ENCODE peak calls at places on chromosome 21, in eight cellular contexts. One of them, this sample, is unnamed.
A peak's percentile ranks its signal among the peaks of the same experiment; 100 is the strongest.

GRCh38 chr21:31514598-31514997 is 144.9 kb upstream of the SOD1 start:
- DNase-seq in PC-3: no peak
- DNase-seq in endodermal cell: peak; percentile 78
- DNase-seq in fibroblast of lung: no peak
- DNase-seq in keratinocyte: no peak
- DNase-seq in colonic mucosa: no peak
- DNase-seq in mesendoderm: peak; percentile 50
- DNase-seq in neuronal stem cell: peak; percentile 31
- DNase-seq in this sample: no peak

GRCh38 chr21:35528109-35529042 is 479.3 kb upstream of the RUNX1 start:
- DNase-seq in colonic mucosa: peak; percentile 19
- DNase-seq in neuronal stem cell: no peak
- DNase-seq in PC-3: no peak
- DNase-seq in endodermal cell: no peak
- DNase-seq in keratinocyte: no peak
- DNase-seq in fibroblast of lung: peak; percentile 20
- DNase-seq in mesendoderm: no peak
- DNase-seq in this sample: peak; percentile 17

GRCh38 chr21:35603471-35603870 is 456.9 kb downstream of the SETD4 start:
- DNase-seq in PC-3: no peak
- DNase-seq in neuronal stem cell: no peak
- DNase-seq in keratinocyte: no peak
- DNase-seq in colonic mucosa: no peak
- DNase-seq in mesendoderm: peak; percentile 35
- DNase-seq in endodermal cell: peak; percentile 70
- DNase-seq in fibroblast of lung: no peak
- DNase-seq in this sample: no peak

GRCh38 chr21:31205412-31205811 is 138.6 kb downstream of the TIAM1 start:
- DNase-seq in keratinocyte: no peak
- DNase-seq in mesendoderm: no peak
- DNase-seq in fibroblast of lung: no peak
- DNase-seq in neuronal stem cell: no peak
- DNase-seq in PC-3: no peak
- DNase-seq in colonic mucosa: no peak
- DNase-seq in endodermal cell: no peak
- DNase-seq in this sample: peak; percentile 29

GRCh38 chr21:43667191-43667904 is 8.0 kb downstream of the RRP1B start:
- DNase-seq in keratinocyte: no peak
- DNase-seq in endodermal cell: no peak
- DNase-seq in colonic mucosa: no peak
- DNase-seq in PC-3: peak; percentile 45
- DNase-seq in fibroblast of lung: peak; percentile 72
- DNase-seq in mesendoderm: no peak
- DNase-seq in neuronal stem cell: no peak
- DNase-seq in this sample: no peak

GRCh38 chr21:28821276-28822063 is 171.2 kb downstream of the LTN1 start:
- DNase-seq in mesendoderm: no peak
- DNase-seq in colonic mucosa: no peak
- DNase-seq in neuronal stem cell: no peak
- DNase-seq in fibroblast of lung: peak; percentile 63
- DNase-seq in PC-3: peak; percentile 36
- DNase-seq in endodermal cell: no peak
- DNase-seq in keratinocyte: no peak
- DNase-seq in this sample: no peak

GRCh38 chr21:39867198-39867650 is at the start of gene PCP4:
- DNase-seq in colonic mucosa: peak; percentile 61
- DNase-seq in endodermal cell: peak; percentile 96
- DNase-seq in fibroblast of lung: peak; percentile 9
- DNase-seq in PC-3: peak; percentile 74
- DNase-seq in neuronal stem cell: peak; percentile 82
- DNase-seq in keratinocyte: no peak
- DNase-seq in mesendoderm: peak; percentile 92
- DNase-seq in this sample: peak; percentile 70

GRCh38 chr21:39885119-39885848 is 18.0 kb downstream of the PCP4 start:
- DNase-seq in PC-3: no peak
- DNase-seq in endodermal cell: no peak
- DNase-seq in mesendoderm: no peak
- DNase-seq in colonic mucosa: no peak
- DNase-seq in fibroblast of lung: no peak
- DNase-seq in neuronal stem cell: no peak
- DNase-seq in keratinocyte: no peak
- DNase-seq in this sample: peak; percentile 27

GRCh38 chr21:30793581-30794314 is 19.3 kb downstream of the KRTAP8-1 start:
- DNase-seq in colonic mucosa: no peak
- DNase-seq in keratinocyte: no peak
- DNase-seq in mesendoderm: no peak
- DNase-seq in neuronal stem cell: no peak
- DNase-seq in endodermal cell: no peak
- DNase-seq in fibroblast of lung: no peak
- DNase-seq in PC-3: no peak
- DNase-seq in this sample: no peak

DNA sequence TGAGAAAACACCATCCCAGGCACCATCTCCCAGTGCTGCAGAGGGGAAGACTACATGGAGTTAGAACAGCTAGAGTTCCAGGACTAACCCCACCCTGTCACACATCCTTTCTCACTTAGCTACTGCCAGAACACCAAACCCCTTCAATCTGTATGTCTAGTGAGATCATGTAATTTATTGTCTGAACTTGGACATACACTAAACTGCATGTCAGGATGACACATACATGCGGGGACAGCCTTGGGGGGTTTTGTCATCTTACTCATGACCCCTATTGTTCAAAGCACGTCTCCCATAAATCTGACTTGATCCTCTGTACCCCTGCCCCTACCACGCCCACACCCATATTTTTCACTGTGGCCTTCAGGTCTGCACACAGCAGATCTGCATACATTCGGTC is 71.3 kb downstream of the GABPA start:
- DNase-seq in fibroblast of lung: no peak
- DNase-seq in PC-3: peak; percentile 61
- DNase-seq in colonic mucosa: no peak
- DNase-seq in keratinocyte: peak; percentile 49
- DNase-seq in neuronal stem cell: no peak
- DNase-seq in endodermal cell: no peak
- DNase-seq in mesendoderm: no peak
- DNase-seq in this sample: no peak
- H3K4me3 ChIP-seq in fibroblast of lung: no peak overlapping the region
- H3K4me3 ChIP-seq in PC-3: no peak overlapping the region
- H3K4me3 ChIP-seq in colonic mucosa: no peak overlapping the region
- H3K4me3 ChIP-seq in keratinocyte: no peak overlapping the region
- H3K4me3 ChIP-seq in neuronal stem cell: no peak overlapping the region
- H3K4me3 ChIP-seq in endodermal cell: no peak overlapping the region
- H3K4me3 ChIP-seq in mesendoderm: no peak overlapping the region
- H3K4me3 ChIP-seq in this sample: no peak overlapping the region

GRCh38 chr21:38806153-38806941 is 618 bp downstream of the ETS2 start:
- DNase-seq in mesendoderm: no peak
- DNase-seq in colonic mucosa: peak; percentile 45
- DNase-seq in endodermal cell: peak; percentile 68
- DNase-seq in PC-3: no peak
- DNase-seq in keratinocyte: no peak
- DNase-seq in neuronal stem cell: peak; percentile 49
- DNase-seq in fibroblast of lung: no peak
- DNase-seq in this sample: peak; percentile 59
- H3K4me1 ChIP-seq in mesendoderm: peaks cover 14% of the 10 kb centered on the region
- H3K4me1 ChIP-seq in colonic mucosa: peaks cover 4% of the 10 kb centered on the region
- H3K4me1 ChIP-seq in endodermal cell: peaks cover 2% of the 10 kb centered on the region
- H3K4me1 ChIP-seq in PC-3: peaks cover 72% of the 10 kb centered on the region
- H3K4me1 ChIP-seq in keratinocyte: peaks cover 51% of the 10 kb centered on the region
- H3K4me1 ChIP-seq in neuronal stem cell: peaks cover 5% of the 10 kb centered on the region
- H3K4me1 ChIP-seq in fibroblast of lung: peaks cover 5% of the 10 kb centered on the region
- H3K4me1 ChIP-seq in this sample: peaks cover 25% of the 10 kb centered on the region

DNA sequence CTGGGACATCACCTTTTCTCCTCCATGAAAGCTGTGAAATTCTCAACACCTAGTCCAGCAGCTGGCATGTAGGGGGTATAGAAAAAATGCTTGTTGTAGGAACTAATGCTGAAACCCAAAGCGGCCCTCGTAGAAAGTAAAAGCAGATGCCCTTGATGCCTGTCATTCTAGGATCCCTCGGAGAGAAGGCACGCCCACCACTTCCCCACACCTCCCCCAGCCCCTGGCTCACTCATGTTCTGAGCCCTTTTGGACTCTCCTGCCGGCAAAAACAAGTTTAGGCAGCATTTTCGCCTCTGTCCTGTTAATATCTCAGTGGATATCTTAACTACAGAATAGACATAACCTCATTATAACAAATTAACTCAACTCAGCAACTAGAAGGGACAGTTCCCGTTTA is 36.5 kb downstream of the RIPK4 start:
- DNase-seq in keratinocyte: no peak
- DNase-seq in neuronal stem cell: no peak
- DNase-seq in endodermal cell: no peak
- DNase-seq in colonic mucosa: no peak
- DNase-seq in PC-3: no peak
- DNase-seq in mesendoderm: no peak
- DNase-seq in fibroblast of lung: no peak
- DNase-seq in this sample: no peak
- H3K9ac ChIP-seq in keratinocyte: no peak overlapping the region
- H3K9ac ChIP-seq in neuronal stem cell: no peak overlapping the region
- H3K9ac ChIP-seq in endodermal cell: no peak overlapping the region
- H3K9ac ChIP-seq in colonic mucosa: no peak overlapping the region
- H3K9ac ChIP-seq in PC-3: no peak overlapping the region
- H3K9ac ChIP-seq in mesendoderm: no peak overlapping the region
- H3K9ac ChIP-seq in fibroblast of lung: no peak overlapping the region
- H3K9ac ChIP-seq in this sample: no peak overlapping the region

GRCh38 chr21:37710555-37711293 is 205.5 kb downstream of the KCNJ6 start:
- DNase-seq in keratinocyte: no peak
- DNase-seq in mesendoderm: no peak
- DNase-seq in colonic mucosa: no peak
- DNase-seq in PC-3: peak; percentile 43
- DNase-seq in neuronal stem cell: no peak
- DNase-seq in fibroblast of lung: peak; percentile 71
- DNase-seq in endodermal cell: no peak
- DNase-seq in this sample: no peak

GRCh38 chr21:37712204-37712934 is 203.9 kb downstream of the KCNJ6 start:
- DNase-seq in PC-3: peak; percentile 79
- DNase-seq in endodermal cell: peak; percentile 90
- DNase-seq in fibroblast of lung: peak; percentile 78
- DNase-seq in keratinocyte: no peak
- DNase-seq in neuronal stem cell: peak; percentile 61
- DNase-seq in mesendoderm: peak; percentile 87
- DNase-seq in colonic mucosa: peak; percentile 55
- DNase-seq in this sample: peak; percentile 89

GRCh38 chr21:37711294-37711844 is 204.9 kb downstream of the KCNJ6 start:
- DNase-seq in PC-3: no peak
- DNase-seq in endodermal cell: peak; percentile 71
- DNase-seq in fibroblast of lung: no peak
- DNase-seq in colonic mucosa: no peak
- DNase-seq in neuronal stem cell: no peak
- DNase-seq in mesendoderm: no peak
- DNase-seq in keratinocyte: no peak
- DNase-seq in this sample: no peak
- H3K4me3 ChIP-seq in PC-3: no peak overlapping the region
- H3K4me3 ChIP-seq in endodermal cell: no peak overlapping the region
- H3K4me3 ChIP-seq in fibroblast of lung: no peak overlapping the region
- H3K4me3 ChIP-seq in colonic mucosa: no peak overlapping the region
- H3K4me3 ChIP-seq in neuronal stem cell: no peak overlapping the region
- H3K4me3 ChIP-seq in mesendoderm: no peak overlapping the region
- H3K4me3 ChIP-seq in keratinocyte: no peak overlapping the region
- H3K4me3 ChIP-seq in this sample: no peak overlapping the region

DNA sequence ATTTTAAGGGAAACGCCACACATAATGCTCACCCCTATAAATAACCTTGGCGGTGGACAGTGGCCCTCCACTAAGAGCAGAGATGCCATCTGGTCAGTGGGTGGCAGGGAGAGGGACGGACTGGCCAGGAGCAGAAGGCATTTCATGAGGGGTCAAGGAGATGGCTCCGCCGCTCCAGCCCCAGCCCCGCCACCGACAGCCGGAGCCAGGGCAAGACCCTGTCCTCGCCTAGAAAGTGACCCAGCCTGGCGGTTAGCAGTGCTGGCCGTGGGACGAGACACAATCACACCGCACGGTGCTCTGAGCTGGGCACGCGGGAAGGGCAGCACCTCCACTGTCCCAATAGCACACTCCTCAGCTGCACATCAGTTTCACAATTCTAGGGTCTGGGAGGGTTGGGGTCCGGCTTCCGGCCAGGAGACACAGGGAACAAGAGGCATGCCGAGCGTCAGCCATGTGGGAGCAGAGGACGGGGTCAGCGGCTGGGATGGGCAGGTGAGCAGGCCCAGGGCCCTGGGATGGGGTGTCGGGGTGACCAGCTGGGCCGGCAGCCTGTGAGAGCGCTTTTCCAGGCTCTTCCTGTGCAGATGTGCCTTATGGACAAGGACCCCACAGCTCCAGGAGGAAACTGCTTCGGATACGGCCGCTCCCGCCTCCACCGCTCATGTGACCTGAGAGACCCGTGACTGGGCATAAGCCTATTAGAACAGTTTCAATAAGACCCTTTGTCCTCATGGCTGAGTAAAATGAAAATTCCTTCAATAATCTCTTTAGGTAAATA is 5.7 kb downstream of the SLC19A1 start:
- DNase-seq in colonic mucosa: no peak
- DNase-seq in endodermal cell: peak; percentile 39
- DNase-seq in PC-3: no peak
- DNase-seq in fibroblast of lung: no peak
- DNase-seq in neuronal stem cell: no peak
- DNase-seq in keratinocyte: no peak
- DNase-seq in mesendoderm: no peak
- DNase-seq in this sample: no peak
- H3K4me1 ChIP-seq in colonic mucosa: peaks cover 27% of the 10 kb centered on the region
- H3K4me1 ChIP-seq in endodermal cell: peaks cover 13% of the 10 kb centered on the region
- H3K4me1 ChIP-seq in PC-3: peaks cover 13% of the 10 kb centered on the region
- H3K4me1 ChIP-seq in fibroblast of lung: no peaks in the 10 kb centered on the region
- H3K4me1 ChIP-seq in neuronal stem cell: peaks cover 5% of the 10 kb centered on the region
- H3K4me1 ChIP-seq in keratinocyte: peaks cover 9% of the 10 kb centered on the region
- H3K4me1 ChIP-seq in mesendoderm: peaks cover 2% of the 10 kb centered on the region
- H3K4me1 ChIP-seq in this sample: peaks cover 28% of the 10 kb centered on the region

DNA sequence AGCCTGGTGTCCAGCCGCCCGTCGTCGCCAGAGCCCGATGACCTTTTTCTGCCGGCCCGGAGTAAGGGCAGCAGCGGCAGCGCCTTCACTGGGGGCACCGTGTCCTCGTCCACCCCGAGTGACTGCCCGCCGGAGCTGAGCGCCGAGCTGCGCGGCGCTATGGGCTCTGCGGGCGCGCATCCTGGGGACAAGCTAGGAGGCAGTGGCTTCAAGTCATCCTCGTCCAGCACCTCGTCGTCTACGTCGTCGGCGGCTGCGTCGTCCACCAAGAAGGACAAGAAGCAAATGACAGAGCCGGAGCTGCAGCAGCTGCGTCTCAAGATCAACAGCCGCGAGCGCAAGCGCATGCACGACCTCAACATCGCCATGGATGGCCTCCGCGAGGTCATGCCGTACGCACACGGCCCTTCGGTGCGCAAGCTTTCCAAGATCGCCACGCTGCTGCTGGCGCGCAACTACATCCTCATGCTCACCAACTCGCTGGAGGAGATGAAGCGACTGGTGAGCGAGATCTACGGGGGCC is 1.2 kb downstream of the OLIG2 start:
- DNase-seq in keratinocyte: no peak
- DNase-seq in colonic mucosa: no peak
- DNase-seq in fibroblast of lung: no peak
- DNase-seq in mesendoderm: no peak
- DNase-seq in neuronal stem cell: no peak
- DNase-seq in PC-3: no peak
- DNase-seq in endodermal cell: peak; percentile 74
- DNase-seq in this sample: no peak
- H3K9ac ChIP-seq in keratinocyte: no peak overlapping the region
- H3K9ac ChIP-seq in colonic mucosa: no peak overlapping the region
- H3K9ac ChIP-seq in fibroblast of lung: no peak overlapping the region
- H3K9ac ChIP-seq in mesendoderm: no peak overlapping the region
- H3K9ac ChIP-seq in neuronal stem cell: no peak overlapping the region
- H3K9ac ChIP-seq in PC-3: no peak overlapping the region
- H3K9ac ChIP-seq in endodermal cell: no peak overlapping the region
- H3K9ac ChIP-seq in this sample: no peak overlapping the region